ENCODE peak calls at places on chromosomes 3 and 15, in nine cellular contexts. One of them, this sample, is unnamed.

GRCh38 chr3:125219261-125219701 is 6.7 kb upstream of the SLC12A8 start:
- DNase-seq in CD8-positive, alpha-beta T cell: no peak
- DNase-seq in foreskin fibroblast: no peak
- DNase-seq in neural crest cell: no peak
- DNase-seq in Calu3: no peak
- DNase-seq in dorsolateral prefrontal cortex: no peak
- DNase-seq in adrenal gland: no peak
- DNase-seq in tibial nerve: no peak
- DNase-seq in kidney epithelial cell: no peak
- DNase-seq in this sample: no peak

GRCh38 chr3:177385831-177386301 is 188.6 kb upstream of the TBL1XR1 start:
- DNase-seq in dorsolateral prefrontal cortex: no peak
- DNase-seq in Calu3: no peak
- DNase-seq in adrenal gland: no peak
- DNase-seq in neural crest cell: no peak
- DNase-seq in foreskin fibroblast: peak
- DNase-seq in kidney epithelial cell: no peak
- DNase-seq in CD8-positive, alpha-beta T cell: no peak
- DNase-seq in tibial nerve: no peak
- DNase-seq in this sample: no peak

GRCh38 chr3:177209509-177209908 is 12.2 kb upstream of the TBL1XR1 start:
- DNase-seq in tibial nerve: no peak
- DNase-seq in dorsolateral prefrontal cortex: no peak
- DNase-seq in Calu3: no peak
- DNase-seq in foreskin fibroblast: no peak
- DNase-seq in CD8-positive, alpha-beta T cell: no peak
- DNase-seq in kidney epithelial cell: no peak
- DNase-seq in neural crest cell: no peak
- DNase-seq in adrenal gland: no peak
- DNase-seq in this sample: no peak

GRCh38 chr15:28021281-28022039 is 77.7 kb downstream of the OCA2 start:
- DNase-seq in Calu3: peak
- DNase-seq in kidney epithelial cell: peak
- DNase-seq in tibial nerve: no peak
- DNase-seq in neural crest cell: no peak
- DNase-seq in adrenal gland: peak
- DNase-seq in foreskin fibroblast: no peak
- DNase-seq in dorsolateral prefrontal cortex: peak
- DNase-seq in CD8-positive, alpha-beta T cell: no peak
- DNase-seq in this sample: no peak

GRCh38 chr3:61936344-61936937 is 375.1 kb downstream of the PTPRG start:
- DNase-seq in tibial nerve: no peak
- DNase-seq in foreskin fibroblast: no peak
- DNase-seq in Calu3: no peak
- DNase-seq in dorsolateral prefrontal cortex: no peak
- DNase-seq in kidney epithelial cell: no peak
- DNase-seq in adrenal gland: no peak
- DNase-seq in neural crest cell: peak
- DNase-seq in CD8-positive, alpha-beta T cell: peak
- DNase-seq in this sample: peak

GRCh38 chr3:123559040-123559861 is 25.6 kb downstream of the HACD2 start:
- DNase-seq in kidney epithelial cell: no peak
- DNase-seq in foreskin fibroblast: peak
- DNase-seq in neural crest cell: no peak
- DNase-seq in tibial nerve: no peak
- DNase-seq in Calu3: peak
- DNase-seq in adrenal gland: no peak
- DNase-seq in CD8-positive, alpha-beta T cell: no peak
- DNase-seq in dorsolateral prefrontal cortex: no peak
- DNase-seq in this sample: peak

GRCh38 chr3:81048058-81048665 is 713.3 kb downstream of the GBE1 start:
- DNase-seq in dorsolateral prefrontal cortex: no peak
- DNase-seq in Calu3: no peak
- DNase-seq in CD8-positive, alpha-beta T cell: no peak
- DNase-seq in kidney epithelial cell: no peak
- DNase-seq in adrenal gland: no peak
- DNase-seq in neural crest cell: no peak
- DNase-seq in tibial nerve: no peak
- DNase-seq in foreskin fibroblast: no peak
- DNase-seq in this sample: no peak

GRCh38 chr3:118884748-118885206 is 149.9 kb downstream of the IGSF11 start:
- DNase-seq in foreskin fibroblast: peak
- DNase-seq in adrenal gland: peak
- DNase-seq in dorsolateral prefrontal cortex: peak
- DNase-seq in kidney epithelial cell: no peak
- DNase-seq in tibial nerve: peak
- DNase-seq in CD8-positive, alpha-beta T cell: peak
- DNase-seq in neural crest cell: peak
- DNase-seq in Calu3: peak
- DNase-seq in this sample: peak

GRCh38 chr3:47607335-47607734 is 28.7 kb upstream of the CSPG5 start:
- DNase-seq in neural crest cell: no peak
- DNase-seq in dorsolateral prefrontal cortex: no peak
- DNase-seq in foreskin fibroblast: no peak
- DNase-seq in CD8-positive, alpha-beta T cell: no peak
- DNase-seq in Calu3: no peak
- DNase-seq in adrenal gland: no peak
- DNase-seq in tibial nerve: no peak
- DNase-seq in kidney epithelial cell: no peak
- DNase-seq in this sample: no peak

GRCh38 chr3:119322021-119322522 is 27.9 kb downstream of the ARHGAP31 start:
- DNase-seq in neural crest cell: no peak
- DNase-seq in Calu3: no peak
- DNase-seq in CD8-positive, alpha-beta T cell: no peak
- DNase-seq in adrenal gland: no peak
- DNase-seq in tibial nerve: no peak
- DNase-seq in foreskin fibroblast: peak
- DNase-seq in dorsolateral prefrontal cortex: no peak
- DNase-seq in kidney epithelial cell: no peak
- DNase-seq in this sample: no peak

GRCh38 chr3:29064085-29064484 is 216.8 kb upstream of the RBMS3 start:
- DNase-seq in CD8-positive, alpha-beta T cell: no peak
- DNase-seq in foreskin fibroblast: peak
- DNase-seq in dorsolateral prefrontal cortex: no peak
- DNase-seq in tibial nerve: no peak
- DNase-seq in kidney epithelial cell: no peak
- DNase-seq in neural crest cell: no peak
- DNase-seq in adrenal gland: no peak
- DNase-seq in Calu3: no peak
- DNase-seq in this sample: no peak

GRCh38 chr3:198032445-198032936 is 72.5 kb downstream of the LMLN start:
- DNase-seq in dorsolateral prefrontal cortex: no peak
- DNase-seq in kidney epithelial cell: no peak
- DNase-seq in Calu3: no peak
- DNase-seq in CD8-positive, alpha-beta T cell: no peak
- DNase-seq in neural crest cell: no peak
- DNase-seq in foreskin fibroblast: no peak
- DNase-seq in adrenal gland: no peak
- DNase-seq in tibial nerve: no peak
- DNase-seq in this sample: no peak

GRCh38 chr15:50138391-50138790 is 19.4 kb upstream of the ATP8B4 start:
- DNase-seq in CD8-positive, alpha-beta T cell: no peak
- DNase-seq in Calu3: no peak
- DNase-seq in tibial nerve: no peak
- DNase-seq in foreskin fibroblast: no peak
- DNase-seq in neural crest cell: no peak
- DNase-seq in dorsolateral prefrontal cortex: no peak
- DNase-seq in adrenal gland: no peak
- DNase-seq in kidney epithelial cell: no peak
- DNase-seq in this sample: no peak
- TF ChIP-seq CTCF in CD8-positive, alpha-beta T cell: no peak
- TF ChIP-seq CTCF in Calu3: no peak
- TF ChIP-seq CTCF in tibial nerve: no peak
- TF ChIP-seq CTCF in foreskin fibroblast: peak
- TF ChIP-seq CTCF in neural crest cell: peak
- TF ChIP-seq CTCF in dorsolateral prefrontal cortex: no peak
- TF ChIP-seq CTCF in adrenal gland: no peak
- TF ChIP-seq CTCF in kidney epithelial cell: no peak
- TF ChIP-seq CTCF in this sample: no peak

DNA sequence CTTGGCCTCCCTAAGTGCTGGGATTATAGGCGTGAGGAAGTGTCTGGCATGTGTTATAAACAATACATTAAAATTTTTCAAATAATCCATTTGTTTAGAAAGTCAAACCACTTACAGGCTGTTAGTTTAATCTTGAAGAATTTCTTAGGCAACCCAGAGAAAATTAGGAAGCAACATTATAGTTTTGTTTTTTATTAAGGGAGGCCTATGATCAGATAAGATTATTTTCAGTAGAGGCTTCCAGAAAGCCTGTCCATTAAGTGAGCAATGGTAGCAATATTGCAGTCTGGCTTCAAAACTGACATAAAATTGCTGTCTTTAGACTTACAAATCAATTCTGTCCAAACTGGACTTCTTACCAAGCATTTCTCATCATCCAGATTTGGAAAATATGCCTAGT is 49.6 kb downstream of the CD47 start:
- DNase-seq in CD8-positive, alpha-beta T cell: no peak
- DNase-seq in kidney epithelial cell: no peak
- DNase-seq in Calu3: no peak
- DNase-seq in neural crest cell: no peak
- DNase-seq in dorsolateral prefrontal cortex: no peak
- DNase-seq in foreskin fibroblast: no peak
- DNase-seq in adrenal gland: no peak
- DNase-seq in tibial nerve: no peak
- DNase-seq in this sample: no peak
- TF ChIP-seq CTCF in CD8-positive, alpha-beta T cell: no peak
- TF ChIP-seq CTCF in kidney epithelial cell: no peak
- TF ChIP-seq CTCF in Calu3: no peak
- TF ChIP-seq CTCF in neural crest cell: no peak
- TF ChIP-seq CTCF in dorsolateral prefrontal cortex: no peak
- TF ChIP-seq CTCF in foreskin fibroblast: no peak
- TF ChIP-seq CTCF in adrenal gland: no peak
- TF ChIP-seq CTCF in tibial nerve: no peak
- TF ChIP-seq CTCF in this sample: no peak

GRCh38 chr3:67946446-67946845 is 292.0 kb upstream of the SUCLG2 start:
- DNase-seq in foreskin fibroblast: no peak
- DNase-seq in CD8-positive, alpha-beta T cell: no peak
- DNase-seq in neural crest cell: no peak
- DNase-seq in Calu3: no peak
- DNase-seq in tibial nerve: no peak
- DNase-seq in adrenal gland: no peak
- DNase-seq in kidney epithelial cell: no peak
- DNase-seq in dorsolateral prefrontal cortex: no peak
- DNase-seq in this sample: no peak

GRCh38 chr3:67943546-67943945 is 289.1 kb upstream of the SUCLG2 start:
- DNase-seq in Calu3: no peak
- DNase-seq in dorsolateral prefrontal cortex: no peak
- DNase-seq in tibial nerve: no peak
- DNase-seq in kidney epithelial cell: no peak
- DNase-seq in neural crest cell: no peak
- DNase-seq in foreskin fibroblast: no peak
- DNase-seq in adrenal gland: no peak
- DNase-seq in CD8-positive, alpha-beta T cell: no peak
- DNase-seq in this sample: no peak

DNA sequence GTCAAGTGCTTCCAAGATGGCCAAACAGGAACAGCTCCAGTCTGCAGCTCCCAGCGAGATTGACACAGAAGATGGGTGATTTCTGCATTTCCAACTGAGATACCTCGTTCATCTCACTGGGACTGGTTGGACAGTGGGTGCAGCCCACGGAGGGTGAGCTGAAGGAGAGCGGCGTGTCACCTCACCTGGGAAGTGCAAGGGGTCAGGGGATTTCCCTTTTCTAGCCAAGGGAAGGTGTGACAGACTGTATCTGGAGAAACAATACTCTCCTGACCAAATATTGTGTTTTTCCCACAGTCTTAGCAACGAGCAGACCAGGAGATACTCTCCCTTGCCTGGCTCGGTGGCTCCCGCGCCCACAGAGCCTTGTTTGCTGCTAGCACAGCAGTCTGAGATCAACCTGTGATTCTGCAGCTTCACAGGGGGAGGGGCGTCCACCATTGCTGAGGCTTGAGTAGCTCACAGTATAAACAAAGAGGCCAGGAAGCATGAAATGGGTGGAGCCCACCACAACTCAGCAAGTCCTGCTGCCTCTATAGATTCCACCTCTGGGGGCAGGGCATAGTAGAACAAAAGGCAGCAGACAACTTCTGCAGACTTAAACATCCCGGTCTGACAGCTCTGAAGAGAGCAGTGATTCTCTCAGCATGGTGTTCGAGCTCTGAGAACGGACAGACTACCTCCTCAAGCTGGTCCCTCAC is 293.5 kb upstream of the SUCLG2 start:
- DNase-seq in neural crest cell: peak
- DNase-seq in foreskin fibroblast: peak
- DNase-seq in adrenal gland: no peak
- DNase-seq in CD8-positive, alpha-beta T cell: peak
- DNase-seq in dorsolateral prefrontal cortex: no peak
- DNase-seq in Calu3: peak
- DNase-seq in kidney epithelial cell: no peak
- DNase-seq in tibial nerve: no peak
- DNase-seq in this sample: no peak
- TF ChIP-seq CTCF in neural crest cell: peak
- TF ChIP-seq CTCF in foreskin fibroblast: no peak
- TF ChIP-seq CTCF in adrenal gland: no peak
- TF ChIP-seq CTCF in CD8-positive, alpha-beta T cell: peak
- TF ChIP-seq CTCF in dorsolateral prefrontal cortex: no peak
- TF ChIP-seq CTCF in Calu3: no peak
- TF ChIP-seq CTCF in kidney epithelial cell: no peak
- TF ChIP-seq CTCF in tibial nerve: no peak
- TF ChIP-seq CTCF in this sample: no peak

DNA sequence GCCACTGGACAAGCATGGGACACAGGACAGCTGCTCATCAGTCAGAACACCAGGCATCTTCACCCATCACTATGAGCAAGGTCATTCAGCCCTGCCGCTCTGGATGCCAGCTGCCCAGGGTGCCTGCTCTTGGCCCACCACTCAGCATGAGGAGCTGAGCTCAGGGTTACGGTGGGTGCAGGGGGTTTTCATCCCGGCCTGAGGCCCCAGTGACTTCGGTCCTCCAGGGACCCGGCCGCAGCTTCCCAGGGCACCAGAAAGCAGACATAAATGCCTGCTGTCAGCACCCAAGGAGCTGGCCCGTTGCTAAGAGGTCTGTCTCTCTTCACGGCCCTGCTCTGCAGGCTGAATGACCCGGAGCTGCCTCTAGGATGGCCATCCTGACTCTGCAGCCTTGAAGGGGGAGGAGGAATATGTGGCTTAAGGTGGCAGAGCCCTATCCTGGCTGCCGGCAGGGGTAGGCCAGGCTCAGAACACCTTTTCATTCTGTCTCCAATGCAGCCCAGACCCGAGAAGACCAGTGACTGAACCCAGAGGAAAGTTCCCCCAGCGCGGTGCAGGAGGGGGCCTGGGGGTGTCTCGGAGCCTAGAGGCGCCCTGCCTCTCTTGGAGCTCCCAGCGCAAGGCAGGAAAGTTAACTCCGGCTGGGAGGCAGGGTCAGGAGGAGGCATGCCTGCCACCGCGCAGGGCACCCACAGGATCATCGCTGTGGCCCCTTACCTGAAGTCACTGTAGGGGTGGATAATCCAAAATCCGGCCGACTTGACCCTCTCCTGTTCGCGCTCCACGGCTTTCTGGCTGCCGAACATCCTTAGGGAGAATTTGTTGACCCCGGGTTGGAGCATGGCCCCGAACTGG is 1.8 kb downstream of the HCN4 start:
- DNase-seq in foreskin fibroblast: no peak
- DNase-seq in CD8-positive, alpha-beta T cell: no peak
- DNase-seq in adrenal gland: no peak
- DNase-seq in dorsolateral prefrontal cortex: no peak
- DNase-seq in Calu3: no peak
- DNase-seq in kidney epithelial cell: no peak
- DNase-seq in tibial nerve: no peak
- DNase-seq in neural crest cell: no peak
- DNase-seq in this sample: no peak
- TF ChIP-seq CTCF in foreskin fibroblast: no peak
- TF ChIP-seq CTCF in CD8-positive, alpha-beta T cell: no peak
- TF ChIP-seq CTCF in adrenal gland: no peak
- TF ChIP-seq CTCF in dorsolateral prefrontal cortex: no peak
- TF ChIP-seq CTCF in Calu3: no peak
- TF ChIP-seq CTCF in kidney epithelial cell: no peak
- TF ChIP-seq CTCF in tibial nerve: no peak
- TF ChIP-seq CTCF in neural crest cell: no peak
- TF ChIP-seq CTCF in this sample: no peak

GRCh38 chr3:120506828-120507774 is 56.3 kb upstream of the FSTL1 start:
- DNase-seq in foreskin fibroblast: peak
- DNase-seq in kidney epithelial cell: no peak
- DNase-seq in adrenal gland: peak
- DNase-seq in tibial nerve: peak
- DNase-seq in neural crest cell: no peak
- DNase-seq in CD8-positive, alpha-beta T cell: no peak
- DNase-seq in Calu3: peak
- DNase-seq in dorsolateral prefrontal cortex: no peak
- DNase-seq in this sample: peak
- TF ChIP-seq CTCF in foreskin fibroblast: peak
- TF ChIP-seq CTCF in kidney epithelial cell: peak
- TF ChIP-seq CTCF in adrenal gland: peak
- TF ChIP-seq CTCF in tibial nerve: peak
- TF ChIP-seq CTCF in neural crest cell: peak
- TF ChIP-seq CTCF in CD8-positive, alpha-beta T cell: peak
- TF ChIP-seq CTCF in Calu3: peak
- TF ChIP-seq CTCF in dorsolateral prefrontal cortex: peak
- TF ChIP-seq CTCF in this sample: peak

This sample was measured in GM10248.